ENCODE peak calls at places on chromosomes 3 and 15, in five cellular contexts. One of them, this sample, is unnamed.

GRCh38 chr3:45608885-45609284 is 14.3 kb downstream of the LIMD1 start:
- DNase-seq in Panc1: no peak
- DNase-seq in sigmoid colon: no peak
- DNase-seq in suprapubic skin: no peak
- DNase-seq in GM12878: no peak
- DNase-seq in this sample: no peak

GRCh38 chr15:89631902-89632264 is 23.4 kb downstream of the KIF7 start:
- DNase-seq in Panc1: no peak
- DNase-seq in sigmoid colon: no peak
- DNase-seq in suprapubic skin: peak; percentile 49
- DNase-seq in GM12878: no peak
- DNase-seq in this sample: no peak

GRCh38 chr3:62669161-62669560 is 206.1 kb downstream of the CADPS start:
- DNase-seq in Panc1: no peak
- DNase-seq in sigmoid colon: no peak
- DNase-seq in suprapubic skin: no peak
- DNase-seq in GM12878: no peak
- DNase-seq in this sample: no peak

GRCh38 chr15:77406846-77407245 is 13.1 kb downstream of the PEAK1 start:
- DNase-seq in Panc1: no peak
- DNase-seq in sigmoid colon: no peak
- DNase-seq in suprapubic skin: no peak
- DNase-seq in GM12878: no peak
- DNase-seq in this sample: no peak

GRCh38 chr3:144142151-144142855 is 170.7 kb downstream of the DIPK2A start:
- DNase-seq in Panc1: no peak
- DNase-seq in sigmoid colon: no peak
- DNase-seq in suprapubic skin: no peak
- DNase-seq in GM12878: no peak
- DNase-seq in this sample: no peak

GRCh38 chr15:33710746-33711145 is 257.6 kb upstream of the CHRM5 start:
- DNase-seq in Panc1: no peak
- DNase-seq in sigmoid colon: no peak
- DNase-seq in suprapubic skin: no peak
- DNase-seq in GM12878: no peak
- DNase-seq in this sample: no peak

GRCh38 chr15:73196113-73196512 is 143.8 kb downstream of the NEO1 start:
- DNase-seq in Panc1: no peak
- DNase-seq in sigmoid colon: no peak
- DNase-seq in suprapubic skin: no peak
- DNase-seq in GM12878: no peak
- DNase-seq in this sample: no peak

GRCh38 chr3:112685956-112686355 is 45.0 kb upstream of the CCDC80 start:
- DNase-seq in Panc1: no peak
- DNase-seq in sigmoid colon: no peak
- DNase-seq in suprapubic skin: no peak
- DNase-seq in GM12878: no peak
- DNase-seq in this sample: no peak

GRCh38 chr15:28107111-28107893 is 8.2 kb upstream of the OCA2 start:
- DNase-seq in Panc1: no peak
- DNase-seq in sigmoid colon: peak; percentile 57
- DNase-seq in suprapubic skin: peak; percentile 72
- DNase-seq in GM12878: no peak
- DNase-seq in this sample: no peak

GRCh38 chr15:93981706-93982105 is 249.7 kb upstream of the MCTP2 start:
- DNase-seq in Panc1: no peak
- DNase-seq in sigmoid colon: no peak
- DNase-seq in suprapubic skin: no peak
- DNase-seq in GM12878: no peak
- DNase-seq in this sample: no peak

GRCh38 chr3:196631655-196632032 is 7.8 kb upstream of the NRROS start:
- DNase-seq in Panc1: no peak
- DNase-seq in sigmoid colon: no peak
- DNase-seq in suprapubic skin: no peak
- DNase-seq in GM12878: no peak
- DNase-seq in this sample: no peak

GRCh38 chr15:37133619-37134018 is 33.3 kb upstream of the MEIS2 start:
- DNase-seq in Panc1: no peak
- DNase-seq in sigmoid colon: no peak
- DNase-seq in suprapubic skin: no peak
- DNase-seq in GM12878: no peak
- DNase-seq in this sample: no peak

GRCh38 chr3:27360113-27361078 is 8.8 kb downstream of the NEK10 start:
- DNase-seq in Panc1: peak; percentile 56
- DNase-seq in sigmoid colon: no peak
- DNase-seq in suprapubic skin: no peak
- DNase-seq in GM12878: no peak
- DNase-seq in this sample: no peak

GRCh38 chr15:69881760-69882159 is 216.0 kb downstream of the TLE3 start:
- DNase-seq in Panc1: no peak
- DNase-seq in sigmoid colon: no peak
- DNase-seq in suprapubic skin: no peak
- DNase-seq in GM12878: peak; percentile 27
- DNase-seq in this sample: no peak

GRCh38 chr15:42154576-42155355 is 1.7 kb downstream of the PLA2G4F start:
- DNase-seq in Panc1: no peak
- DNase-seq in sigmoid colon: no peak
- DNase-seq in suprapubic skin: no peak
- DNase-seq in GM12878: no peak
- DNase-seq in this sample: peak; percentile 24

GRCh38 chr3:11523793-11524160 is 119.9 kb downstream of the VGLL4 start:
- DNase-seq in Panc1: no peak
- DNase-seq in sigmoid colon: peak; percentile 78
- DNase-seq in suprapubic skin: no peak
- DNase-seq in GM12878: no peak
- DNase-seq in this sample: no peak

GRCh38 chr3:67558429-67558828 is 96.0 kb downstream of the SUCLG2 start:
- DNase-seq in Panc1: no peak
- DNase-seq in sigmoid colon: peak; percentile 71
- DNase-seq in suprapubic skin: no peak
- DNase-seq in GM12878: no peak
- DNase-seq in this sample: no peak

GRCh38 chr15:78088773-78089080 is 3.6 kb upstream of the SH2D7 start:
- DNase-seq in Panc1: no peak
- DNase-seq in sigmoid colon: peak; percentile 30
- DNase-seq in suprapubic skin: no peak
- DNase-seq in GM12878: no peak
- DNase-seq in this sample: no peak

GRCh38 chr3:148737104-148737525 is 39.4 kb downstream of the AGTR1 start:
- DNase-seq in Panc1: no peak
- DNase-seq in sigmoid colon: no peak
- DNase-seq in suprapubic skin: no peak
- DNase-seq in GM12878: no peak
- DNase-seq in this sample: no peak

GRCh38 chr3:43030162-43030935 is 51.2 kb downstream of the GASK1A start:
- DNase-seq in Panc1: no peak
- DNase-seq in sigmoid colon: no peak
- DNase-seq in suprapubic skin: peak; percentile 71
- DNase-seq in GM12878: no peak
- DNase-seq in this sample: no peak

GRCh38 chr3:15043772-15044171 is 21.3 kb downstream of the MRPS25 start:
- DNase-seq in Panc1: no peak
- DNase-seq in sigmoid colon: no peak
- DNase-seq in suprapubic skin: no peak
- DNase-seq in GM12878: no peak
- DNase-seq in this sample: no peak

GRCh38 chr15:75200765-75201608 is 695 bp upstream of the C15orf39 start:
- DNase-seq in Panc1: no peak
- DNase-seq in sigmoid colon: peak; percentile 78
- DNase-seq in suprapubic skin: no peak
- DNase-seq in GM12878: no peak
- DNase-seq in this sample: peak; percentile 86

GRCh38 chr3:36796896-36797295 is 32.5 kb upstream of the DCLK3 start:
- DNase-seq in Panc1: no peak
- DNase-seq in sigmoid colon: no peak
- DNase-seq in suprapubic skin: no peak
- DNase-seq in GM12878: no peak
- DNase-seq in this sample: no peak

GRCh38 chr15:45704329-45705249 is 69.8 kb downstream of the SQOR start:
- DNase-seq in Panc1: peak; percentile 51
- DNase-seq in sigmoid colon: peak; percentile 67
- DNase-seq in suprapubic skin: no peak
- DNase-seq in GM12878: no peak
- DNase-seq in this sample: peak; percentile 78

GRCh38 chr3:41853495-41853894 is 108.4 kb downstream of the ULK4 start:
- DNase-seq in Panc1: no peak
- DNase-seq in sigmoid colon: no peak
- DNase-seq in suprapubic skin: no peak
- DNase-seq in GM12878: no peak
- DNase-seq in this sample: no peak

GRCh38 chr3:118637866-118638265 is 396.8 kb downstream of the IGSF11 start:
- DNase-seq in Panc1: no peak
- DNase-seq in sigmoid colon: no peak
- DNase-seq in suprapubic skin: no peak
- DNase-seq in GM12878: no peak
- DNase-seq in this sample: no peak

GRCh38 chr3:37024092-37024491 is 30.8 kb downstream of the MLH1 start:
- DNase-seq in Panc1: no peak
- DNase-seq in sigmoid colon: no peak
- DNase-seq in suprapubic skin: no peak
- DNase-seq in GM12878: no peak
- DNase-seq in this sample: no peak

GRCh38 chr15:64807051-64807749 is 18.2 kb downstream of the PIF1 start:
- DNase-seq in Panc1: no peak
- DNase-seq in sigmoid colon: peak; percentile 86
- DNase-seq in suprapubic skin: no peak
- DNase-seq in GM12878: no peak
- DNase-seq in this sample: no peak

GRCh38 chr15:31031471-31032064 is 40.1 kb upstream of the MTMR10 start:
- DNase-seq in Panc1: no peak
- DNase-seq in sigmoid colon: no peak
- DNase-seq in suprapubic skin: no peak
- DNase-seq in GM12878: peak; percentile 46
- DNase-seq in this sample: no peak

GRCh38 chr3:68234118-68234780 is 579.8 kb upstream of the SUCLG2 start:
- DNase-seq in Panc1: no peak
- DNase-seq in sigmoid colon: no peak
- DNase-seq in suprapubic skin: no peak
- DNase-seq in GM12878: no peak
- DNase-seq in this sample: no peak

GRCh38 chr15:49621327-49622210 is 721 bp downstream of the DTWD1 start:
- DNase-seq in Panc1: no peak
- DNase-seq in sigmoid colon: no peak
- DNase-seq in suprapubic skin: no peak
- DNase-seq in GM12878: no peak
- DNase-seq in this sample: no peak

GRCh38 chr3:176395269-176395668 is 802.0 kb downstream of the TBL1XR1 start:
- DNase-seq in Panc1: no peak
- DNase-seq in sigmoid colon: no peak
- DNase-seq in suprapubic skin: no peak
- DNase-seq in GM12878: no peak
- DNase-seq in this sample: no peak

GRCh38 chr15:52307847-52308246 is 12.2 kb upstream of the MYO5C start:
- DNase-seq in Panc1: no peak
- DNase-seq in sigmoid colon: no peak
- DNase-seq in suprapubic skin: no peak
- DNase-seq in GM12878: no peak
- DNase-seq in this sample: no peak

DNA sequence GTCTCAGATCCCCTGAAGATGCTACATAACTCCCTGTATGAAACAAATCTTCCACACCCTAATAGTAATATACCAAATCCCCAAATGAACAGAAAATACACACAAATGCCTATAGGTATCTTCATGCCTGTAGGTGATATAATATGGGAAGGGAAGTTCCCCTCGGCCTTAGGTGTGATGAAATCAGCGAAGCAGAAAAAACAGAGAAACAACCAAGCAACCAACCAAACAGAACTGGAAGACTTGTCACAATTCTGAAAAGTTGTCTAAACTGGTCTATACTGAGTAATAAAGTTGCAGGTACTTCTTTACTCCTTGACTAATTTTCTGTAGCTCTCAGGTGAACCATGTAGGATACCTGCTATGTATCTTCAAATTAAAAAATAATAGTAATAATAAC is 82.2 kb upstream of the SATB1 start:
- DNase-seq in Panc1: no peak
- DNase-seq in sigmoid colon: no peak
- DNase-seq in suprapubic skin: no peak
- DNase-seq in GM12878: no peak
- DNase-seq in this sample: no peak
- H3K4me1 ChIP-seq in Panc1: no peaks in the 10 kb centered on the region
- H3K4me1 ChIP-seq in sigmoid colon: no peaks in the 10 kb centered on the region
- H3K4me1 ChIP-seq in suprapubic skin: no peaks in the 10 kb centered on the region
- H3K4me1 ChIP-seq in GM12878: no peaks in the 10 kb centered on the region
- H3K4me1 ChIP-seq in this sample: no peaks in the 10 kb centered on the region

DNA sequence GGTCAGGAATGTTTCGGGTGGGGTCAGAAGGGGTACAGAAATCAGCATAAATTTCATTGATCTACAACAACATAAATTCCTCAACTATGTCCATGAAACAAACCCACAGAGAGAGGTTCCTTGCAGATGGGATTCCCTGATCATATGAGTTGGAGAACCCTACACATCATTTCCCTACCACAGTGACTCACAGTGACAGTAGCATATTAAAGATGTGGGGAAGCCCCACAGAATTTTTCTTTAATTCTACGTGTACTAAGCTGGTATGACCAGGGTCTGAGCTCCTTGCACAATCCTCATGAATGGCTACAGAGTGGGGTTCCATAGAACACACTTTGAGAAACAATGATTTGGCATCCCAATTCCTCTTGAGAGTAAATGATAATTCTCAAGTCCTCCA is 116.9 kb upstream of the RAD18 start:
- DNase-seq in Panc1: no peak
- DNase-seq in sigmoid colon: no peak
- DNase-seq in suprapubic skin: no peak
- DNase-seq in GM12878: no peak
- DNase-seq in this sample: no peak
- TF ChIP-seq POLR2AphosphoS5 in Panc1: no peak
- TF ChIP-seq POLR2AphosphoS5 in sigmoid colon: no peak
- TF ChIP-seq POLR2AphosphoS5 in suprapubic skin: no peak
- TF ChIP-seq POLR2AphosphoS5 in GM12878: no peak
- TF ChIP-seq POLR2AphosphoS5 in this sample: no peak

GRCh38 chr3:58119221-58119620 is 91.6 kb downstream of the DNASE1L3 start:
- DNase-seq in Panc1: no peak
- DNase-seq in sigmoid colon: no peak
- DNase-seq in suprapubic skin: no peak
- DNase-seq in GM12878: no peak
- DNase-seq in this sample: no peak

GRCh38 chr3:58120075-58120812 is 90.5 kb downstream of the DNASE1L3 start:
- DNase-seq in Panc1: no peak
- DNase-seq in sigmoid colon: no peak
- DNase-seq in suprapubic skin: no peak
- DNase-seq in GM12878: no peak
- DNase-seq in this sample: no peak

GRCh38 chr3:58116161-58116955 is 94.4 kb downstream of the DNASE1L3 start:
- DNase-seq in Panc1: no peak
- DNase-seq in sigmoid colon: no peak
- DNase-seq in suprapubic skin: no peak
- DNase-seq in GM12878: peak; percentile 83
- DNase-seq in this sample: no peak

GRCh38 chr3:58117561-58118305 is 93.0 kb downstream of the DNASE1L3 start:
- DNase-seq in Panc1: no peak
- DNase-seq in sigmoid colon: no peak
- DNase-seq in suprapubic skin: no peak
- DNase-seq in GM12878: no peak
- DNase-seq in this sample: peak; percentile 61

GRCh38 chr3:58116985-58117384 is 93.8 kb downstream of the DNASE1L3 start:
- DNase-seq in Panc1: no peak
- DNase-seq in sigmoid colon: no peak
- DNase-seq in suprapubic skin: no peak
- DNase-seq in GM12878: no peak
- DNase-seq in this sample: no peak
- H3K4me1 ChIP-seq in Panc1: peaks cover 7% of the 10 kb centered on the region
- H3K4me1 ChIP-seq in sigmoid colon: no peaks in the 10 kb centered on the region
- H3K4me1 ChIP-seq in suprapubic skin: peaks cover 48% of the 10 kb centered on the region
- H3K4me1 ChIP-seq in GM12878: peaks cover 31% of the 10 kb centered on the region
- H3K4me1 ChIP-seq in this sample: peaks cover 30% of the 10 kb centered on the region

GRCh38 chr3:82610236-82610635 is 848.8 kb upstream of the GBE1 start:
- DNase-seq in Panc1: no peak
- DNase-seq in sigmoid colon: no peak
- DNase-seq in suprapubic skin: no peak
- DNase-seq in GM12878: no peak
- DNase-seq in this sample: no peak
- TF ChIP-seq POLR2AphosphoS5 in Panc1: no peak
- TF ChIP-seq POLR2AphosphoS5 in sigmoid colon: no peak
- TF ChIP-seq POLR2AphosphoS5 in suprapubic skin: no peak
- TF ChIP-seq POLR2AphosphoS5 in GM12878: no peak
- TF ChIP-seq POLR2AphosphoS5 in this sample: no peak